ENCODE peak calls at places on chromosomes 13 and 19, in four cellular contexts. R is GM23338, P is brain microvascular endothelial cell, B is fibroblast of lung. C is an unnamed sample.

GRCh38 chr19:49539192-49539952 is 11.6 kb downstream of the RCN3 start:
- DNase-seq in R (no peak), P (no peak), B (no peak), C (no peak)

GRCh38 chr13:38308736-38309135 is 40.9 kb upstream of the UFM1 start:
- DNase-seq in R (no peak), P (peak), B (peak), C (peak)

GRCh38 chr19:44845286-44845611 is 848 bp upstream of the NECTIN2 start:
- DNase-seq in R (no peak), P (no peak), B (no peak), C (no peak)

GRCh38 chr19:860481-861098 is 1.1 kb downstream of the CFD start:
- DNase-seq in R (peak), P (no peak), B (peak), C (no peak)

GRCh38 chr13:33204130-33204927 is 81.2 kb downstream of the STARD13 start:
- DNase-seq in R (no peak), P (peak), B (peak), C (peak)

GRCh38 chr13:37667631-37668161 is 69.1 kb upstream of the POSTN start:
- DNase-seq in R (no peak), P (no peak), B (no peak), C (no peak)

GRCh38 chr13:101490400-101491015 is 38.0 kb downstream of the ITGBL1 start:
- DNase-seq in R (no peak), P (no peak), B (no peak), C (no peak)

GRCh38 chr13:51894239-51894638 is 32.5 kb downstream of the CCDC70 start:
- DNase-seq in R (peak), P (no peak), B (no peak), C (no peak)

GRCh38 chr13:82187227-82187626 is 1695.0 kb downstream of the SLITRK1 start:
- DNase-seq in R (no peak), P (no peak), B (no peak), C (no peak)

GRCh38 chr13:63843766-63844699 is 2428.4 kb upstream of the PCDH20 start:
- DNase-seq in R (no peak), P (no peak), B (no peak), C (no peak)

GRCh38 chr19:7705387-7706187 is 3.7 kb upstream of the FCER2 start:
- DNase-seq in R (no peak), P (no peak), B (no peak), C (no peak)

GRCh38 chr13:50686547-50686946 is 156.9 kb downstream of the DLEU7 start:
- DNase-seq in R (no peak), P (no peak), B (no peak), C (no peak)

GRCh38 chr19:17118957-17119356 is 43.4 kb downstream of the MYO9B start:
- DNase-seq in R (no peak), P (no peak), B (no peak), C (no peak)

GRCh38 chr13:112837371-112838037 is 131.5 kb upstream of the MCF2L start:
- DNase-seq in R (no peak), P (no peak), B (no peak), C (no peak)

GRCh38 chr13:23391752-23392151 is 41.8 kb downstream of the SACS start:
- DNase-seq in R (no peak), P (no peak), B (no peak), C (no peak)

GRCh38 chr19:34236035-34236793 is 18.1 kb upstream of the GARRE1 start:
- DNase-seq in R (no peak), P (no peak), B (peak), C (no peak)

GRCh38 chr13:40271931-40272775 is 394.3 kb downstream of the FOXO1 start:
- DNase-seq in R (no peak), P (peak), B (peak), C (peak)

GRCh38 chr13:70388935-70389334 is 280.7 kb upstream of the KLHL1 start:
- DNase-seq in R (no peak), P (no peak), B (no peak), C (no peak)

GRCh38 chr13:23988546-23989122 is 91.3 kb upstream of the C1QTNF9B start:
- DNase-seq in R (no peak), P (no peak), B (no peak), C (no peak)

GRCh38 chr13:46778095-46778494 is 18.9 kb downstream of the ESD start:
- DNase-seq in R (no peak), P (no peak), B (no peak), C (no peak)

GRCh38 chr13:74975122-74975521 is 506.8 kb downstream of the TBC1D4 start:
- DNase-seq in R (no peak), P (no peak), B (no peak), C (no peak)

DNA sequence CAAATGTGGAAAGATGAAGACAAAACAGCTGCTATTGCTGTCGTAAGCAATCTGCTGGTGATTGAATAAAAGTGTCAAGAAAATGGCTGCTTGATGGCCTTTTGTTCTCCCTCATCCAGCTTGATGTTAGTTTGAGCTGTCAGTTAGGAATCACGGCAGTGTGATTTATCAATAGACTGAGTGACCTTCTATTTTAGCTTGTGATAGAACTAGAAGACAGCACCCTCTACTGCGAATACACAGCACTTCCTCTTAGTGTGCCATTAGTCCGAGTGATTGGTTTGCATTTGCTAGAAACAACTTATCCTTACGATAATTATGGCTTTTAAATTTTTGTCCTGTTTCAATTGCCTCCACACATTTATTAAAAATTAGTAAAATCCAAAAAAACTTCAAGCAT is 76.2 kb downstream of the MZT1 start:
- DNase-seq in R (peak), P (peak), B (peak), C (no peak)
- TF ChIP-seq CTCF in R (peak), P (peak), B (peak), C (peak)

GRCh38 chr19:19406878-19407639 is 1.6 kb downstream of the GATAD2A start:
- DNase-seq in R (no peak), P (peak), B (peak), C (no peak)

GRCh38 chr19:19405919-19406877 is 723 bp downstream of the GATAD2A start:
- DNase-seq in R (peak), P (no peak), B (peak), C (peak)

GRCh38 chr19:19403373-19403901 is 2.0 kb upstream of the GATAD2A start:
- DNase-seq in R (no peak), P (peak), B (peak), C (no peak)

GRCh38 chr19:19402656-19403372 is 2.7 kb upstream of the GATAD2A start:
- DNase-seq in R (no peak), P (no peak), B (peak), C (no peak)

DNA sequence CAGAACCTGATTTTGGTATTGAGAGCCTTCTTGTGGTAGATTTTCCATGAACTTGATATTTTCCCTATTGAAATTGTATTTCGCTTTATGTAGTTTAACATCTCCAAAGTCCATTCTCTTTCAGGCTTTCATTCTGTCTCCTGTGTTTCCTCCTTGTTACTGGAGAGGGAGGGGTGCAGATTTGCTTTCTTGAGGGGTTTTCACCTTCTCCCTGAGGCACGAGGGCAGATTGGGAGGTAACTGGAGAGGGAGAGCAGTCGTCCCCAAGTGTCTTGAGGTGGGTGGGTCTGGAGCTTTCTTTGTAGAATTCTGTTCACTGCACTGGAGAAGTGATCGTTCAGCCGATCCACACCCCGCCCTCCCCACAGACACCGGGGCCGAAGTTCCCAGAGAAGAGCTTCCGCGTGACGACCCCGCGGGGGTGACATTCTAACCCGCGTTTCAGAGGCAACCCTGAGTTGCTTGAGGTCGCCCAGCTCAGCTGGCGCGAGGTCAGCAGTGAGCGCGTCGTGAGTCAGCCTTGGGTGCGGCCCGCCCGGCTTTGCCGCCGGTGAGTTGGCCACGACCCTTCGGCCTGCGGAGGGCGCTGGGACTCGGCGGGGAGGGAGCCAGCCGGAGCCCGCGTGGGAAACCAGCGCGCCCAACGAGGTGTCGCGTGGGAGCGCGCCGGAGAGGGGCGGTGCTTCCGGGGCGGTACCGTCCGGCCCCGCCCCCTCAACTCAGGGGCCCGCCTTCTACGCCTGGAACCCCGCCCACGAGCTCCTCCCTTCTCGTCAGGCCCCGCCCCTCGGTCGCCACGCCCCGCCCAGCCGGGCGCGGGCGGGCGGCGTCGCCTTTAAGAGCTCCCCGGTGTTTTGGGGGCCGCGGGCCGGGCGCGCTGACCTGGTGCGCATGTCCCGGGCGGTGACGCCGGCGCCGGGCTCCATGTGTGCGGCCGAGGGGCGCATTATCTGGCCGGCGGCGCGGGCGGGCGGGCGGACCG is at the start of gene GATAD2A:
- DNase-seq in R (peak), P (peak), B (peak), C (peak)
- TF ChIP-seq CTCF in R (no peak), P (peak), B (no peak), C (no peak)

GRCh38 chr19:46427518-46427917 is 1.2 kb downstream of the PNMA8C start:
- DNase-seq in R (no peak), P (no peak), B (no peak), C (no peak)

GRCh38 chr19:46435009-46435408 is 6.3 kb upstream of the PNMA8C start:
- DNase-seq in R (no peak), P (no peak), B (no peak), C (no peak)

GRCh38 chr19:46429999-46430398 is 1.3 kb upstream of the PNMA8C start:
- DNase-seq in R (no peak), P (no peak), B (no peak), C (no peak)

GRCh38 chr19:46428278-46429141 is at the start of gene PNMA8C:
- DNase-seq in R (peak), P (peak), B (peak), C (no peak)

GRCh38 chr19:46431824-46432223 is 3.1 kb upstream of the PNMA8C start:
- DNase-seq in R (peak), P (no peak), B (no peak), C (no peak)
- TF ChIP-seq CTCF in R (peak), P (peak), B (no peak), C (no peak)

DNA sequence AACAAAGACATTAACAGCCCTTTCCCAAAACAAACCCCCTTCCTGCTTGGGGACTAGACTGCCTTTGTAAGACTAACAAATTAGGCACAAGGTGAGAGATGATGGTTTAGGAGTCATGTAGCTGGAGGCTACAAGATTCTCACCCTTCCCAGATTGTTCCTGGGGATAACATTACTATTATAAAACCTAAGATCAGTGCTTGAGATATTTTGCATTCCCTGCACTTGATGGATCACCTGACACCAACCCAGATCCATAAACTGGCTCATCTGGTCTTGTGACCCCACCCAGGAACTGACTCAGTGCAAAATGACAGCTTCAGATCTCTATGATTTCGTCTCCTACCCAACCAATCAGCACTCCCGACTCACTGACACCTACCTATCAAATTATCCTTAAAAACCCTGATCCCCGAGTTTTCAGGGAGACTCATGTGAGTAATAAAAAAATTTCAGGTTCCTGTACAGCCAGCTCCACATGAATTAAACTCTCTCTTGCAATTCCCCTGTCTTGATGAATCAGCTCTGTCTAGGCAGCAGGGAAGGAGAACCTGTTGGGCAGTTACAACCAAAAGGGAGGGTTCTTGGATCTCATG is 2.4 kb upstream of the ZNF616 start:
- DNase-seq in R (no peak), P (no peak), B (no peak), C (no peak)
- TF ChIP-seq CTCF in R (no peak), P (no peak), B (no peak), C (no peak)

DNA sequence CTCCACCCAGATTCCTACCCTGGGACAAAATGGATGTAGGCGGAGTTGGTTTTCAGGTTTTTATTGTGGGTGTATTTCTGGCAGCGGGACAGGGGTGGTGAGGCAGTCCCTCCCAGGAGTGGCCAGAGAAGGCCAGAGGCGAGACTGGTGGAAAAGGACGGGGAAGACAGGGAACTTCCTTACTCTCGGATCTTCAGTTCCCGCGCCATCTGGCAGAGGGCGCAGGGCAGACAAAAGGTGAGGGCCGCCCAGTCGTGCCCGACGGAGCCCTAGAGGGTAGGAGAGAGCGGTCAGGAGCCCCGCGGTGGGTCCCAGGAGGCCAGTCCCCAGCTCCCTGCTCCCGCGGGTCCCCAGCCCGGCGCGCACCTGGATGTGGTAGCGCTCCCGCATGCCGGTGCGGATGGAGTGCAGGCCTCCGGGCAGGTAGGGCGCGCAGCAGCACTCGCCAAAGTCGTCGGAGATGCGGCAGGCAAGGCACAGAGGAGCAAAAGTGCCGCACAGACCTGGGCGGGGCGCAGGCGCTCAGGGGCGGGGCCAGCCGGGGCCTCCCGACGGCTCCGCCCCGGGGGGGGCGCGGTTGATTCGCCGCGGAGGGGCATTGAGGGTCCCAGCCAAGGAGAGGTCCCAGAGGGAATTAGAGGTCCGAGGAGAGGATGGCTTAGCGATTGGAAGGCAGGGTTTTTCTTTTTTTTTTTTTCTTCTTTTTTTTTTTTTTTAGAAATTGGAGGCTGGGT is 3.0 kb downstream of the CNFN start:
- DNase-seq in R (peak), P (peak), B (peak), C (no peak)
- TF ChIP-seq CTCF in R (peak), P (peak), B (peak), C (peak)

DNA sequence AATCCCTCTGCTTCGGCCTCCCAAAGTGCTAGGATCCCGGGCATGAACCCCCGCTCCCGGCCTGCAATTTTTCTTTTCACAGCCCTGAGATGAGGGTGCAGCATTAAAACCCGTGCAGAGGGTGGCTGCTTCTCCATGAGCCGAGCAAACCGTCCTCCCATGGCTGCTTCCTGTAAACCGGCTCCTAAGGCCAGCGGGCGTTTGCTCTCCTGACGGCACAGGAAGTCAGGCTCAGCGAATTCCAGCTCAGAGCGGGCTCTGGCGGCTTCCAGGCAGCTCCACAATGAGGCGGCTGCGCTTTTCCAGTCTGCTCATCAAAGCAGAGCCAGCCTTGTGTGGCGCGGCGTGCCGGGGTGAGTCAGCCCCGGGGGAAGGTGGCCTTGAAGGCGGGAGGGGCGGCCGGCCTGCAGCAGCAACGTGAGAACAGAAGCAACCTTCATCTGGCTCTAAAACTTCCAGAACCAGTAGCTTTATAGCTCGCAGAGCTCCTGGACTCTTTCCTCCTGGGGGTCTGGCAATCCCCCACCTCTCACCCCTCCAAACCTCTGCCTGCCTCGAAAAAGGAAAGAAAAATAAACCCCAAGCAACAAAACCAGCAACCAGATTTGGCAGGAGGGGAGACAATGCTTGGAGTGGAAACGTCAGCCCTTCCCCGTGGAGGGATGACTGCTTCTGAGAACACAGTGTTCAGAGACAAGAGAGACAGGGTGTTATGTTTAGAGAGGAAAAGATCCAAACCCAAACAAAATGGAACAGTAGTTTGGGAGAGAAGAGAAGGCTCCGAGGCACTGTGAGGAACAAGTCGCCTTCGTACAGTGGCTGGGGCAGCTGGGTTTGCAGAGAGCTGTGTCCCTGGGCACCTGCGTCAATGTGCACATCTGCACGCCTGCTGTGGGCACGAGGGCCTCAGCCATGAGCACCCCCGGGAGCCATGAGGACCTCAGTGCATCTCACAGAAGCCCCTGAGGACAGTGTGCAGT is 67.8 kb downstream of the GADD45B start:
- DNase-seq in R (peak), P (peak), B (peak), C (peak)
- TF ChIP-seq CTCF in R (no peak), P (peak), B (peak), C (peak)